ENCODE peak calls at places on chromosome 22, in eight cellular contexts. One of them, this sample, is unnamed.

GRCh38 chr22:39814899-39815298 is 78.7 kb downstream of the ENTHD1 start:
- DNase-seq in skeletal muscle cell: no peak
- DNase-seq in hypothalamus: no peak
- DNase-seq in mesendoderm: no peak
- DNase-seq in DND-41: no peak
- DNase-seq in fibroblast of the conjunctiva: no peak
- DNase-seq in non-pigmented ciliary epithelial cell: no peak
- DNase-seq in stimulated activated CD4-positive, alpha-beta T cell treated with anti-CD3 and anti-CD28 coated beads, Interleukin-4, amount 100 ng/mL, for 48 hours: no peak
- DNase-seq in this sample: no peak

GRCh38 chr22:49209452-49210195 is 618.0 kb downstream of the BRD1 start:
- DNase-seq in skeletal muscle cell: no peak
- DNase-seq in mesendoderm: no peak
- DNase-seq in hypothalamus: peak
- DNase-seq in non-pigmented ciliary epithelial cell: no peak
- DNase-seq in DND-41: no peak
- DNase-seq in fibroblast of the conjunctiva: no peak
- DNase-seq in stimulated activated CD4-positive, alpha-beta T cell treated with anti-CD3 and anti-CD28 coated beads, Interleukin-4, amount 100 ng/mL, for 48 hours: no peak
- DNase-seq in this sample: no peak

GRCh38 chr22:38505595-38506117 is 455 bp downstream of the DDX17 start:
- DNase-seq in hypothalamus: peak
- DNase-seq in fibroblast of the conjunctiva: peak
- DNase-seq in stimulated activated CD4-positive, alpha-beta T cell treated with anti-CD3 and anti-CD28 coated beads, Interleukin-4, amount 100 ng/mL, for 48 hours: peak
- DNase-seq in mesendoderm: peak
- DNase-seq in skeletal muscle cell: no peak
- DNase-seq in non-pigmented ciliary epithelial cell: no peak
- DNase-seq in DND-41: peak
- DNase-seq in this sample: peak

GRCh38 chr22:49291781-49292180 is 535.9 kb downstream of the BRD1 start:
- DNase-seq in DND-41: no peak
- DNase-seq in hypothalamus: no peak
- DNase-seq in mesendoderm: no peak
- DNase-seq in non-pigmented ciliary epithelial cell: no peak
- DNase-seq in skeletal muscle cell: no peak
- DNase-seq in stimulated activated CD4-positive, alpha-beta T cell treated with anti-CD3 and anti-CD28 coated beads, Interleukin-4, amount 100 ng/mL, for 48 hours: no peak
- DNase-seq in fibroblast of the conjunctiva: no peak
- DNase-seq in this sample: no peak

GRCh38 chr22:40479887-40480538 is 109.6 kb downstream of the SGSM3 start:
- DNase-seq in stimulated activated CD4-positive, alpha-beta T cell treated with anti-CD3 and anti-CD28 coated beads, Interleukin-4, amount 100 ng/mL, for 48 hours: no peak
- DNase-seq in non-pigmented ciliary epithelial cell: no peak
- DNase-seq in DND-41: no peak
- DNase-seq in hypothalamus: no peak
- DNase-seq in mesendoderm: no peak
- DNase-seq in skeletal muscle cell: no peak
- DNase-seq in fibroblast of the conjunctiva: no peak
- DNase-seq in this sample: no peak

GRCh38 chr22:50047346-50047745 is 10.8 kb downstream of the TTLL8 start:
- DNase-seq in skeletal muscle cell: no peak
- DNase-seq in DND-41: no peak
- DNase-seq in stimulated activated CD4-positive, alpha-beta T cell treated with anti-CD3 and anti-CD28 coated beads, Interleukin-4, amount 100 ng/mL, for 48 hours: no peak
- DNase-seq in hypothalamus: no peak
- DNase-seq in fibroblast of the conjunctiva: no peak
- DNase-seq in non-pigmented ciliary epithelial cell: no peak
- DNase-seq in mesendoderm: no peak
- DNase-seq in this sample: no peak

GRCh38 chr22:19082793-19083192 is 39.4 kb downstream of the DGCR2 start:
- DNase-seq in skeletal muscle cell: no peak
- DNase-seq in hypothalamus: no peak
- DNase-seq in stimulated activated CD4-positive, alpha-beta T cell treated with anti-CD3 and anti-CD28 coated beads, Interleukin-4, amount 100 ng/mL, for 48 hours: no peak
- DNase-seq in mesendoderm: no peak
- DNase-seq in fibroblast of the conjunctiva: no peak
- DNase-seq in non-pigmented ciliary epithelial cell: no peak
- DNase-seq in DND-41: no peak
- DNase-seq in this sample: no peak

GRCh38 chr22:18059473-18059872 is 18.3 kb upstream of the PEX26 start:
- DNase-seq in DND-41: no peak
- DNase-seq in non-pigmented ciliary epithelial cell: no peak
- DNase-seq in mesendoderm: no peak
- DNase-seq in fibroblast of the conjunctiva: no peak
- DNase-seq in hypothalamus: no peak
- DNase-seq in stimulated activated CD4-positive, alpha-beta T cell treated with anti-CD3 and anti-CD28 coated beads, Interleukin-4, amount 100 ng/mL, for 48 hours: no peak
- DNase-seq in skeletal muscle cell: no peak
- DNase-seq in this sample: no peak

GRCh38 chr22:18968011-18968749 is 32.1 kb upstream of the PRODH start:
- DNase-seq in skeletal muscle cell: no peak
- DNase-seq in non-pigmented ciliary epithelial cell: no peak
- DNase-seq in mesendoderm: peak
- DNase-seq in fibroblast of the conjunctiva: no peak
- DNase-seq in DND-41: peak
- DNase-seq in stimulated activated CD4-positive, alpha-beta T cell treated with anti-CD3 and anti-CD28 coated beads, Interleukin-4, amount 100 ng/mL, for 48 hours: peak
- DNase-seq in hypothalamus: no peak
- DNase-seq in this sample: no peak

GRCh38 chr22:32698926-32699619 is 102.4 kb upstream of the TIMP3 start:
- DNase-seq in DND-41: no peak
- DNase-seq in mesendoderm: no peak
- DNase-seq in fibroblast of the conjunctiva: peak
- DNase-seq in stimulated activated CD4-positive, alpha-beta T cell treated with anti-CD3 and anti-CD28 coated beads, Interleukin-4, amount 100 ng/mL, for 48 hours: no peak
- DNase-seq in skeletal muscle cell: no peak
- DNase-seq in non-pigmented ciliary epithelial cell: no peak
- DNase-seq in hypothalamus: no peak
- DNase-seq in this sample: no peak

This sample was measured in amniotic stem cell.